ENCODE peak calls at places on chromosome 2, in five cellular contexts. J, Z, G, F and S are unnamed samples. For H3K4me1 and H3K36me3, the result is how much of the 10 kb centered on the place peaks cover.

GRCh38 chr2:74573747-74574562 is 19.4 kb downstream of the DOK1 start:
- DNase-seq in J (no peak), Z (no peak), G (no peak), F (no peak), S (no peak)

GRCh38 chr2:88452151-88452851 is at the start of gene FOXI3:
- DNase-seq in J (no peak), Z (no peak), G (no peak), F (peak), S (no peak)

GRCh38 chr2:215454519-215454918 is 18.7 kb upstream of the FN1 start:
- DNase-seq in J (no peak), Z (no peak), G (no peak), F (no peak), S (no peak)

GRCh38 chr2:129799036-129799958 is 180.2 kb upstream of the RAB6C start:
- DNase-seq in J (no peak), Z (no peak), G (no peak), F (no peak), S (no peak)

GRCh38 chr2:229520582-229521221 is 193.7 kb downstream of the DNER start:
- DNase-seq in J (no peak), Z (no peak), G (peak), F (no peak), S (no peak)

GRCh38 chr2:10303174-10303633 is 500 bp downstream of the HPCAL1 start:
- DNase-seq in J (peak), Z (peak), G (peak), F (no peak), S (peak)

GRCh38 chr2:85011747-85012146 is 40.8 kb downstream of the KCMF1 start:
- DNase-seq in J (no peak), Z (no peak), G (no peak), F (peak), S (no peak)

GRCh38 chr2:61177727-61178549 is 15.9 kb downstream of the C2orf74 start:
- DNase-seq in J (peak), Z (no peak), G (peak), F (peak), S (peak)

GRCh38 chr2:240437181-240437860 is 1.9 kb downstream of the GPC1 start:
- DNase-seq in J (peak), Z (no peak), G (peak), F (no peak), S (no peak)

GRCh38 chr2:154623819-154624218 is 74.7 kb upstream of the KCNJ3 start:
- DNase-seq in J (peak), Z (peak), G (no peak), F (no peak), S (peak)

GRCh38 chr2:41821167-41821566 is 226.7 kb upstream of the PKDCC start:
- DNase-seq in J (no peak), Z (no peak), G (no peak), F (no peak), S (no peak)

GRCh38 chr2:119753041-119753929 is 6.4 kb upstream of the PTPN4 start:
- DNase-seq in J (no peak), Z (no peak), G (no peak), F (peak), S (no peak)

GRCh38 chr2:14424478-14425390 is 207.8 kb upstream of the LRATD1 start:
- DNase-seq in J (no peak), Z (no peak), G (no peak), F (no peak), S (no peak)

GRCh38 chr2:143732931-143733330 is 603.7 kb downstream of the ARHGAP15 start:
- DNase-seq in J (no peak), Z (no peak), G (no peak), F (no peak), S (no peak)

GRCh38 chr2:26670171-26670570 is 22.4 kb upstream of the KCNK3 start:
- DNase-seq in J (no peak), Z (no peak), G (no peak), F (no peak), S (no peak)

GRCh38 chr2:55025627-55026026 is 24.6 kb downstream of the RTN4 start:
- DNase-seq in J (no peak), Z (no peak), G (no peak), F (no peak), S (no peak)

GRCh38 chr2:55026202-55026601 is 24.0 kb downstream of the RTN4 start:
- DNase-seq in J (no peak), Z (no peak), G (no peak), F (no peak), S (no peak)

GRCh38 chr2:55025082-55025481 is 25.2 kb downstream of the RTN4 start:
- DNase-seq in J (no peak), Z (no peak), G (no peak), F (no peak), S (no peak)

GRCh38 chr2:55029098-55029497 is 21.2 kb downstream of the RTN4 start:
- DNase-seq in J (no peak), Z (no peak), G (no peak), F (no peak), S (no peak)

GRCh38 chr2:55027226-55027625 is 23.0 kb downstream of the RTN4 start:
- DNase-seq in J (no peak), Z (no peak), G (no peak), F (no peak), S (no peak)
- H3K4me1 ChIP-seq in J (under half), Z (under half), G (under half), F (under half), S (under half)

DNA sequence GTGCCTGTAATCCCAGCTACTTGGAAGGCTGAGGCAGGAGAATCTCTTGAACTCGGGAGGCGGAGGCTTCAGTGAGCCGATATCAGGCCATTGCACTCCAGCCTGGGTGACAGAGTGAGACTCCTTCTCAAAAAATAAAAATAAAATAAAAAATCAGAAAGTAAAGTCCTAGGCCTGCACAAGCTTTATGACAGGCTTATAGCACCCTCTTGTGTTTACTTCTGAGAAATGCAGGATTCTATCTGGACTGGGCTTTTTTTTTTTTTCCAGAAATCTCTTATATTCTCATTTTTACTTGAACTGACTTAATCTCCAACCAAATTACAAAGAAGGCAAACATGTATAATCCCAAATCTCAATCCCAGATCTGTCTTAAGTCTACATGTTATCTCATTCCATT is 26.1 kb upstream of the REG3G start:
- DNase-seq in J (no peak), Z (no peak), G (no peak), F (no peak), S (no peak)
- TF ChIP-seq CTCF in J (peak), Z (peak), G (no peak), F (no peak), S (no peak)

DNA sequence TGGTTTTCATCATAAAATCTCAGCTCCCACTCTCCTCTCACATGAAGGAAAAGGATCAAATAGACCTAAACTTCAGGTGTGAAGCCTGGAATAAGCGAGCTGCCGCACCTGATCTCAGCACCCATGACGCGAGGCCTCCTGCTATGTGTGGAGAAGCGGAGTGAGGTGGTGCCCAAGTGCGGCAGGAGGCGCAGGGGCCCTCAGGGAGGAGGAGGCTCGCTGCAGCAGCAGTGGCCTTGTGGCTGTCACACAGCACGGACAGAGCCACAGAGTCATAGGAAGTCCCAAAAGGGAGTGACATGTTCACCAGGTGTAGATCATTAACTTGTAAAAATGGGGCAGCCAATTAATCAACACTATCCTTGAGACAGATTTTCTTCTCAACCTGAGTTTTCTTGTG is 9.1 kb downstream of the SCLY start:
- DNase-seq in J (peak), Z (no peak), G (no peak), F (no peak), S (no peak)
- H3K36me3 ChIP-seq in J (under half), Z (under half), G (under half), F (half or more), S (under half)

DNA sequence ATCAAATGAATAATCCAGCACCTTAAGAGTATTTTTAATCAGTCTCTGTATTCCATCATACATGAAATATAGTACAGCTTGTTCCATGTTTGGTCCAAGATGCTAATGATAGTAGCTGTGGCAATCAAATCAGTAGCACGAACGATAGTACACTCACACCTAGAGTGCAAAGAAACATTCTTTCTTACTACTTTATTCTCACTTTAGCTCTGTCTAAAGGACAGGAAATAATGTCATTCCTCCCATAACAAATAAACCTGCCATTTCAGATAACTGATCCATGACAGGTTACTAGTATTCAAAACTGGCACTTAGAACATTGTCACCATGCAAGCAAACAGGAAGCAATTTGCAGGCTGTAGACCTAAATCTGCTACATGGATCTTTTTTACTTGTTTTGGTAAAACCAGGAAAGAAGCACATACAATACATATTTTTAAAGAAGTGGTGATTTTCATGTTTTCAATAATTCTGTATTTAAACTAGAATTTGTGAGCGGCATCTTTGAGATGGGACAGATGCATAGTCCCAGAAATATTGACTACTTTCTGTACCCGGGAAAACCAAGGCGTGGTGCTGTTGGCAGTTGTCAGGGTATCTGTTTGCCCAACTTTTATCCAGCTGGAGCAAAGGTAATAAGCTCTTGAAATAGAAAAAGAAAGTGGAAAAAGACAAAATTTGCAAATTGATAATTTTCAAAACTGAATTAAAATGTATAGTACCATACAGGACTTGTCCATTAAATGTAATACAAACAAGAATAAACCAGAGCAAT is 49.5 kb downstream of the IKZF2 start:
- DNase-seq in J (no peak), Z (no peak), G (no peak), F (no peak), S (no peak)
- H3K4me1 ChIP-seq in J (under half), Z (under half), G (under half), F (under half), S (under half)

DNA sequence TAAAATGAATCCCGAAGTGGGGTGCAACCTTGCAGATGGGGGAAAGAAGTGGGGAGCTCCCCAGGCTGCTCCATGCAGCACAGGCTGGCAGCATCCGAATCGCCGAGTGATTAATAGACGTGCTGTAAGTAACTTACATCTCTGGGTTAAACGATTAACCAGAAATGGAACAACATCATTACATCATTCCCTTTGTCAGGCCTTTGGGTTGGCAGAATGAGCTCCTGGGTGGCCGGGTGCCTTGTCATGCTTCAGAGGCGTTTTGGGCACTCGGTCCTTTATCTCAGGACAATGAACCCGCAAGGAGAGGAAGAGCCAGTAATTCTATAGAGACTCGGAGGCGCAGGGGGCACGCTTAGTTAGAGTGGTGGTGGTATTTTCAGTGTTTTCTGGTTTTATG is 147.0 kb upstream of the TPO start:
- DNase-seq in J (no peak), Z (no peak), G (no peak), F (no peak), S (no peak)
- TF ChIP-seq CTCF in J (no peak), Z (no peak), G (no peak), F (no peak), S (no peak)

DNA sequence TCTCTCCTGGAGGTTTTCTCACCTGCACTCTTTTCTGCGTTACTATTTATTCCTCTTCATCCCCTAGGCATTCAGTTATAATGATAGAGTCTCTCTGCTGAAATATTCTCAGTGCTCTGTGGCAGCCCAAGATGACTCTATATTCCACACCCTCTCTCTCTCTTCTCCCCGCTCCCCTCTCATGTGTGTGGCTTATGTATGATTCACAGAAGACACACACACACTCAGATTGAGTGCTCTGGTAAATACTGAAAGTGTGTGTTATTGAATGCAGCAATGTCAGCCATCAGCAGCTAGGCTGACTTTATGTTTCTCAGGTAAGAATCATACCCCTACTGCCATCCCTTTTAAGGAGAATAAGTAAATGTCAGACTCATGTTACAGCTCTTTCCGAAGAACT is 201.2 kb downstream of the SLC4A10 start:
- DNase-seq in J (no peak), Z (no peak), G (no peak), F (no peak), S (no peak)
- H3K36me3 ChIP-seq in J (under half), Z (under half), G (under half), F (under half), S (under half)

GRCh38 chr2:23542390-23542789 is 157.4 kb downstream of the KLHL29 start:
- DNase-seq in J (no peak), Z (no peak), G (no peak), F (no peak), S (no peak)
- H3K4me1 ChIP-seq in J (under half), Z (under half), G (under half), F (under half), S (under half)